ENCODE peak calls at places on chromosomes 13 and 19, in nine cellular contexts. U is hepatocyte, D is GM23338, X is OCI-LY7, H is DND-41, N is neural progenitor cell, V is fibroblast of lung, F is MM.1S, I is keratinocyte. A is an unnamed sample. For H3K79me2, the result is how much of the 10 kb centered on the place peaks cover.

GRCh38 chr13:95970878-95971277 is 82.3 kb downstream of the UGGT2 start:
- DNase-seq in U (no peak), D (peak), X (no peak), H (no peak), N (no peak), V (no peak), F (no peak), I (no peak), A (no peak)

GRCh38 chr19:46211201-46211881 is 18.2 kb upstream of the IGFL1 start:
- DNase-seq in U (peak), D (peak), X (no peak), H (no peak), N (peak), V (peak), F (no peak), I (peak), A (peak)

GRCh38 chr19:15178629-15179308 is 22.0 kb downstream of the NOTCH3 start:
- DNase-seq in U (no peak), D (peak), X (no peak), H (no peak), N (no peak), V (no peak), F (no peak), I (no peak), A (no peak)

GRCh38 chr19:5627395-5627904 is 4.6 kb downstream of the SAFB start:
- DNase-seq in U (no peak), D (peak), X (peak), H (no peak), N (peak), V (peak), F (no peak), I (no peak), A (no peak)

GRCh38 chr19:12521996-12522395 is 29.3 kb downstream of the ZNF564 start:
- DNase-seq in U (no peak), D (peak), X (peak), H (peak), N (no peak), V (no peak), F (peak), I (no peak), A (no peak)

GRCh38 chr19:33143897-33144405 is 12.0 kb downstream of the WDR88 start:
- DNase-seq in U (peak), D (peak), X (peak), H (peak), N (peak), V (peak), F (peak), I (peak), A (peak)

GRCh38 chr13:20165417-20166257 is 4.8 kb upstream of the GJA3 start:
- DNase-seq in U (no peak), D (no peak), X (no peak), H (no peak), N (no peak), V (no peak), F (no peak), I (no peak), A (peak)

GRCh38 chr13:44117351-44117750 is 237.6 kb downstream of the LACC1 start:
- DNase-seq in U (peak), D (peak), X (peak), H (peak), N (no peak), V (peak), F (peak), I (no peak), A (no peak)

GRCh38 chr13:80685942-80686341 is 345.0 kb upstream of the SPRY2 start:
- DNase-seq in U (no peak), D (no peak), X (no peak), H (no peak), N (no peak), V (no peak), F (no peak), I (no peak), A (no peak)

GRCh38 chr19:6223461-6224307 is 56.1 kb downstream of the MLLT1 start:
- DNase-seq in U (no peak), D (no peak), X (no peak), H (no peak), N (no peak), V (no peak), F (no peak), I (no peak), A (no peak)

GRCh38 chr19:29278716-29279115 is 65.8 kb upstream of the UQCRFS1 start:
- DNase-seq in U (no peak), D (no peak), X (peak), H (no peak), N (no peak), V (no peak), F (no peak), I (no peak), A (no peak)

GRCh38 chr13:74250738-74251190 is 116.6 kb upstream of the KLF12 start:
- DNase-seq in U (no peak), D (no peak), X (no peak), H (no peak), N (no peak), V (peak), F (no peak), I (peak), A (no peak)

GRCh38 chr19:8097198-8097597 is 44.6 kb downstream of the CCL25 start:
- DNase-seq in U (no peak), D (no peak), X (no peak), H (no peak), N (no peak), V (no peak), F (no peak), I (no peak), A (no peak)

GRCh38 chr13:43905435-43906031 is 25.8 kb downstream of the LACC1 start:
- DNase-seq in U (peak), D (peak), X (peak), H (peak), N (peak), V (peak), F (peak), I (no peak), A (peak)

GRCh38 chr19:29098863-29099481 is 114.0 kb downstream of the UQCRFS1 start:
- DNase-seq in U (peak), D (no peak), X (no peak), H (no peak), N (no peak), V (peak), F (no peak), I (no peak), A (peak)

GRCh38 chr13:102233566-102234208 is 168.2 kb downstream of the FGF14 start:
- DNase-seq in U (no peak), D (no peak), X (no peak), H (no peak), N (no peak), V (no peak), F (no peak), I (no peak), A (no peak)

GRCh38 chr13:88526186-88526852 is 855.1 kb downstream of the SLITRK5 start:
- DNase-seq in U (no peak), D (peak), X (no peak), H (no peak), N (peak), V (no peak), F (no peak), I (no peak), A (no peak)

GRCh38 chr13:110652231-110652730 is 36.9 kb downstream of the NAXD start:
- DNase-seq in U (no peak), D (no peak), X (no peak), H (no peak), N (no peak), V (no peak), F (no peak), I (no peak), A (no peak)

GRCh38 chr13:113671066-113672001 is 4.3 kb downstream of the GRK1 start:
- DNase-seq in U (no peak), D (no peak), X (no peak), H (no peak), N (no peak), V (no peak), F (no peak), I (no peak), A (no peak)

GRCh38 chr19:18435848-18436631 is 1.9 kb downstream of the ISYNA1 start:
- DNase-seq in U (no peak), D (no peak), X (no peak), H (no peak), N (no peak), V (no peak), F (no peak), I (no peak), A (no peak)

GRCh38 chr19:518292-519231 is 11.3 kb downstream of the TPGS1 start:
- DNase-seq in U (peak), D (peak), X (no peak), H (no peak), N (peak), V (no peak), F (no peak), I (no peak), A (no peak)

GRCh38 chr19:41431426-41432386 is 4.5 kb upstream of the B3GNT8 start:
- DNase-seq in U (peak), D (peak), X (no peak), H (no peak), N (no peak), V (no peak), F (no peak), I (no peak), A (no peak)

GRCh38 chr19:41299755-41300089 is 10.2 kb upstream of the CCDC97 start:
- DNase-seq in U (peak), D (no peak), X (no peak), H (no peak), N (no peak), V (peak), F (no peak), I (no peak), A (no peak)

GRCh38 chr19:41887711-41888382 is 4.9 kb downstream of the ARHGEF1 start:
- DNase-seq in U (peak), D (peak), X (peak), H (peak), N (no peak), V (peak), F (no peak), I (peak), A (peak)

GRCh38 chr13:99028890-99029289 is 51.0 kb upstream of the DOCK9 start:
- DNase-seq in U (no peak), D (peak), X (peak), H (peak), N (peak), V (no peak), F (peak), I (no peak), A (no peak)

GRCh38 chr13:24215732-24216131 is 55.2 kb downstream of the SPATA13 start:
- DNase-seq in U (no peak), D (no peak), X (no peak), H (no peak), N (peak), V (peak), F (no peak), I (no peak), A (no peak)

GRCh38 chr13:31681133-31681532 is 58.2 kb upstream of the RXFP2 start:
- DNase-seq in U (no peak), D (no peak), X (no peak), H (no peak), N (no peak), V (no peak), F (no peak), I (no peak), A (no peak)

GRCh38 chr19:45164577-45165335 is 4.0 kb upstream of the NKPD1 start:
- DNase-seq in U (peak), D (peak), X (peak), H (no peak), N (peak), V (peak), F (peak), I (peak), A (peak)

GRCh38 chr19:6947745-6948144 is 60.4 kb downstream of the ADGRE1 start:
- DNase-seq in U (no peak), D (no peak), X (no peak), H (no peak), N (no peak), V (peak), F (no peak), I (no peak), A (no peak)

GRCh38 chr19:33344210-33344609 is 29.3 kb upstream of the CEBPG start:
- DNase-seq in U (no peak), D (peak), X (no peak), H (no peak), N (peak), V (no peak), F (no peak), I (no peak), A (no peak)

GRCh38 chr19:49560358-49560900 is 19.9 kb downstream of the NOSIP start:
- DNase-seq in U (no peak), D (no peak), X (no peak), H (no peak), N (no peak), V (no peak), F (no peak), I (no peak), A (no peak)

GRCh38 chr19:33348301-33349010 is 25.1 kb upstream of the CEBPG start:
- DNase-seq in U (no peak), D (no peak), X (no peak), H (no peak), N (no peak), V (peak), F (no peak), I (no peak), A (no peak)

GRCh38 chr19:19115954-19116353 is 22.3 kb downstream of the TMEM161A start:
- DNase-seq in U (no peak), D (peak), X (peak), H (peak), N (peak), V (no peak), F (peak), I (no peak), A (peak)

GRCh38 chr13:110447801-110448200 is 113.7 kb downstream of the RAB20 start:
- DNase-seq in U (no peak), D (no peak), X (no peak), H (no peak), N (no peak), V (no peak), F (no peak), I (no peak), A (no peak)

GRCh38 chr13:45604892-45605291 is 10.6 kb downstream of the ERICH6B start:
- DNase-seq in U (no peak), D (peak), X (no peak), H (no peak), N (no peak), V (no peak), F (no peak), I (no peak), A (no peak)

GRCh38 chr13:45602183-45602582 is 13.4 kb downstream of the ERICH6B start:
- DNase-seq in U (peak), D (no peak), X (no peak), H (no peak), N (no peak), V (peak), F (no peak), I (no peak), A (no peak)

GRCh38 chr13:45603338-45603737 is 12.2 kb downstream of the ERICH6B start:
- DNase-seq in U (no peak), D (no peak), X (no peak), H (no peak), N (no peak), V (no peak), F (no peak), I (no peak), A (no peak)

DNA sequence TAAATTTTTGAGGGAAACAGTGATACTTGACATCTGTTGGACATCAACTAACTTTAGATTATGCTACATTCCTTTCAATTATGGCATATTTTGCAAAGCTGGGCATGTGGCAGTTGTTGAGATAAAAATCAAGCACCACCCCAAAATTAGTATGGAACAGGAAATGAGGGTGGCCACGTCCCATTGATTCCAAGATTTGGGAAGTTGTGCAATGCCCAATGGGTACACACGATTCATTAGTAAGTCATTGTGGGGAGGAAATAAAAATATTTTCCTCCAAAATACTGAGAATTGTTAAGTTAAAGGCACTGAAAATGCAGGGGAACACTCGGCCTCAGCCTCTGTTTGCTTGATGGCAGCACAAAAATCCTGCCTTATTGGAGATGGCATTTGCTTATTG is 7.6 kb downstream of the ERICH6B start:
- DNase-seq in U (no peak), D (no peak), X (no peak), H (no peak), N (no peak), V (no peak), F (no peak), I (no peak), A (no peak)
- H3K4me2 ChIP-seq in U (no peak), D (no peak), X (no peak), H (no peak), N (no peak), V (no peak), F (no peak), I (no peak), A (no peak)

GRCh38 chr19:55635334-55635717 is 5.5 kb upstream of the ZNF580 start:
- DNase-seq in U (no peak), D (no peak), X (no peak), H (no peak), N (no peak), V (no peak), F (no peak), I (no peak), A (no peak)

GRCh38 chr19:55638864-55639359 is 1.9 kb upstream of the ZNF580 start:
- DNase-seq in U (no peak), D (peak), X (peak), H (peak), N (peak), V (peak), F (peak), I (no peak), A (peak)

GRCh38 chr19:55636723-55637122 is 4.1 kb upstream of the ZNF580 start:
- DNase-seq in U (no peak), D (no peak), X (no peak), H (no peak), N (no peak), V (no peak), F (no peak), I (no peak), A (no peak)

GRCh38 chr19:55635856-55636440 is 4.9 kb upstream of the ZNF580 start:
- DNase-seq in U (no peak), D (no peak), X (no peak), H (no peak), N (no peak), V (no peak), F (no peak), I (no peak), A (no peak)

DNA sequence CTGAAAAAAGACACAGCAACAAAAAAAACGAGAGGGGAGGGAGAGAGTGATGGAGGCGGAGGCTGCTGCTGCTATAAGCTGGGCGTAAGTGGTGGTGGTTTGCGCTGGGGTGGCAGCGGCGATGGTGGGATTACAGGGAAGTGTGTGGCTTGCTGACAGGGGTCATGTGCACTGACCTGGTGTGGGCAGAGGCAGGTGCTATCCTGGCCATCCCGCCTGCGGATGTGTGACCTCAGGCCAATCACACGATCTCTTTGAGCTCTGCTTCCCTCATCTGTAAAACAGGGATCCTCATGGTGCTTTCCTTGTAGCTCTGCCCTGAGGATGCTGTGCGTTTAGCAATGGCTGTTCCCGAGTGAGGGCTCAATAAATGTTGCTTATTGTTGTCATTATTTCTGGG is 3.3 kb upstream of the ZNF580 start:
- DNase-seq in U (no peak), D (no peak), X (no peak), H (no peak), N (no peak), V (no peak), F (no peak), I (no peak), A (no peak)
- H3K79me2 ChIP-seq in U (half or more), D (under half), X (under half), H (half or more), N (half or more), V (under half), F (under half), I (under half), A (under half)

DNA sequence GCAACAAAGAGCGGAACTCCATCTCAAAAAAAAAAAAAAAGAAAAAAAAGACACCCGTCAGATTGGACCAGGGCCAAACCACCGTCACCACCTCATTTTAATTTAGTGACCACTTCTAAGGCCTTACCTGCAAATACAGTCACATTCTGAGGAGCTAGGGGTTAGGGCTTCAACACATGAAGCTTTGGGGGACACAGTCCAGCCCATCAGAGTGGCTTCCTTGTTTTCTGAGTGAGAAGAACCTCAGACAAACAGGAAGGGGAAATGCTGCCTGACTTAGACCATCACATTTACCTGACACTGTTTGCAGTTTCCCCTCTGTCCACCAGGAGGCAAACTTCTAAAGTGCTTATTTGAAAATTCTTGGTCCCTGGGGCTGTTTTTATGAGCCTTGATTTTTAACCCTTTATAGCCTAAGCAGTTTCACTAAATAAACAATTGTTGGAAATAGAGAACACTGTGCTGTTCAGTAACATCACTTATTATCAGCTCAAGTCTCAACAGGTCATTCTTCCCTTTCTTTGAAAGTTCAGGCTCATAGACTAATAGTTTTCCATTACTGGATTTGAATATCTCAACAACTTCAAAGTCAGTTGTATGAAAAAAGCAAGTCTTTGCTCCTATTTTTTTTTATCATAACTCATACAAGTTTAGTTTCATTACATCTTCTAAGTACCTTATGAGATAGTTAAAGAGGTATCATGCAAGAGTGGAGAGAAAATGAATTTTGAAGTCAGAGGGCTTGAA is 74.9 kb upstream of the WASF3 start:
- DNase-seq in U (peak), D (peak), X (peak), H (peak), N (peak), V (peak), F (peak), I (no peak), A (peak)
- H3K4me2 ChIP-seq in U (no peak), D (no peak), X (peak), H (no peak), N (no peak), V (peak), F (no peak), I (peak), A (peak)

DNA sequence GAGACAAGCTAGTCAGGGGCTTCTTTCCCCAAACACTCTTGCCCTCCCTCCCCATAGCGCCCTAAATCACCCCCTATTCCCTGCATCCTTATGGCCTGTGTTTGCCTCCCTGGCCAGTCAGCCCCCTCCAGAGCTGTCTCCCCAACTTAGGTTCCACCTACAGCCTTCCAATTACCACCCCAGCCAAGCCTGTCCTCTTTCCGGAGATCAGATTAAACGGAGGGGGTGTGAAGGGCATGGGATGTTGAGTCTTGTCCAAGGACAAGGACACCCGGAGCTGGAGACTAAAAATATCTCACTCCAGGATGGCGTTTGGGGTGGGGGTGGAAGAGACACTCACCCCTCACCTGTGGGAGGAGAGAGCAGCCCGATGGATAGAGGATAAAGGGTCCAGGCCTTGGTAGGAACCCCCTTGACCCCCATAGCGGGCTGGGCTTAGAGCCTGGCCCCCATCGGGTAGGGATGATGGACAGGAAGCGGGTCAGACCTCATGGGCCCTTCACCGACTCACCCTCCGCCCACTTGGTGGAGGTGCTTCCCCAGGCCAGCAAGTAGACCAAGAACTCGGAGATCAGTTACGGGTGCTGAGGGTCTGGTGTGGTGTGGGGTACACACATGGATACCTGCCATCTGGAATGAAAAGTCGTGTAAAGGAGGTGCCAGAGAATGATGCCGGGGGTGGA is 6.0 kb downstream of the ZNF865 start:
- DNase-seq in U (no peak), D (no peak), X (no peak), H (no peak), N (no peak), V (no peak), F (no peak), I (no peak), A (no peak)
- H3K79me2 ChIP-seq in U (half or more), D (under half), X (under half), H (half or more), N (under half), V (under half), F (under half), I (half or more), A (under half)